ENCODE peak calls at places on chromosomes 12 and 14, in five cellular contexts. L is HepG2, X is neural progenitor cell, Q is HCT116, V is IMR-90. W is an unnamed sample.

GRCh38 chr14:49970474-49971147 is 77.7 kb downstream of the ARF6 start:
- DNase-seq in Q (no peak), V (peak), L (no peak), X (no peak), W (peak)

GRCh38 chr14:78403278-78403815 is 233.2 kb downstream of the NRXN3 start:
- DNase-seq in X (peak), V (no peak), L (no peak), Q (no peak), W (no peak)

GRCh38 chr14:37142835-37143499 is 29.4 kb downstream of the SLC25A21 start:
- DNase-seq in Q (no peak), L (peak), V (peak), X (peak), W (no peak)

GRCh38 chr12:43338848-43339526 is 213.0 kb downstream of the ADAMTS20 start:
- DNase-seq in Q (peak), L (peak), V (peak), X (peak), W (no peak)

GRCh38 chr12:15534870-15535269 is 212.6 kb downstream of the PTPRO start:
- DNase-seq in X (no peak), L (no peak), Q (no peak), V (peak), W (no peak)

GRCh38 chr14:24632761-24633160 is 1.2 kb downstream of the GZMB start:
- DNase-seq in V (no peak), L (peak), X (no peak), Q (no peak), W (no peak)

GRCh38 chr14:96424104-96424989 is 32.4 kb downstream of the AK7 start:
- DNase-seq in L (peak), X (peak), V (peak), Q (peak), W (peak)

GRCh38 chr14:72894623-72895378 is 900 bp upstream of the DPF3 start:
- DNase-seq in X (peak), V (no peak), L (no peak), Q (no peak), W (no peak)

GRCh38 chr14:91202234-91202974 is 42.1 kb downstream of the GPR68 start:
- DNase-seq in Q (no peak), X (peak), V (no peak), L (no peak), W (no peak)

GRCh38 chr14:102050026-102050405 is 36.8 kb downstream of the HSP90AA1 start:
- DNase-seq in V (no peak), X (no peak), L (no peak), Q (no peak), W (no peak)

GRCh38 chr14:40164083-40164482 is 731.9 kb upstream of the FBXO33 start:
- DNase-seq in Q (no peak), L (no peak), V (no peak), X (peak), W (no peak)

GRCh38 chr14:29527286-29527685 is 400.4 kb downstream of the PRKD1 start:
- DNase-seq in Q (no peak), X (no peak), V (no peak), L (no peak), W (no peak)

GRCh38 chr14:71266994-71267636 is 359.9 kb downstream of the PCNX1 start:
- DNase-seq in L (no peak), V (peak), Q (no peak), X (no peak), W (no peak)

GRCh38 chr14:96630281-96630680 is 128.1 kb downstream of the PAPOLA start:
- DNase-seq in V (no peak), L (no peak), X (no peak), Q (no peak), W (no peak)

GRCh38 chr14:21860172-21860571 is 186.6 kb upstream of the OR4E1 start:
- DNase-seq in V (no peak), Q (peak), X (peak), L (peak), W (peak)

GRCh38 chr12:50734409-50735263 is 29.3 kb upstream of the ATF1 start:
- DNase-seq in V (peak), X (peak), L (peak), Q (peak), W (peak)

GRCh38 chr12:6843118-6843902 is 2.6 kb downstream of the GNB3 start:
- DNase-seq in L (no peak), V (no peak), X (peak), Q (no peak), W (peak)

GRCh38 chr14:23653046-23653445 is 16.9 kb downstream of the DHRS2 start:
- DNase-seq in Q (no peak), X (no peak), L (no peak), V (peak), W (no peak)

GRCh38 chr12:110266381-110266909 is 14.6 kb upstream of the ATP2A2 start:
- DNase-seq in Q (no peak), L (no peak), X (no peak), V (no peak), W (no peak)
- H2AFZ ChIP-seq in Q (no peak), L (no peak), X (no peak), V (peak), W (no peak)

GRCh38 chr12:26471560-26471959 is 276.2 kb downstream of the SSPN start:
- DNase-seq in X (no peak), L (no peak), V (peak), Q (no peak), W (peak)
- H2AFZ ChIP-seq in X (no peak), L (no peak), V (no peak), Q (no peak), W (peak)

GRCh38 chr12:9256758-9257405 is 48.7 kb upstream of the PZP start:
- DNase-seq in X (no peak), V (no peak), Q (no peak), L (no peak), W (no peak)

GRCh38 chr12:9256341-9256740 is 48.1 kb upstream of the PZP start:
- DNase-seq in V (no peak), L (no peak), Q (no peak), X (no peak), W (no peak)

GRCh38 chr12:9255837-9256236 is 47.6 kb upstream of the PZP start:
- DNase-seq in X (no peak), L (no peak), V (no peak), Q (no peak), W (no peak)

GRCh38 chr12:9252256-9252655 is 44.1 kb upstream of the PZP start:
- DNase-seq in X (no peak), Q (no peak), L (peak), V (no peak), W (no peak)

DNA sequence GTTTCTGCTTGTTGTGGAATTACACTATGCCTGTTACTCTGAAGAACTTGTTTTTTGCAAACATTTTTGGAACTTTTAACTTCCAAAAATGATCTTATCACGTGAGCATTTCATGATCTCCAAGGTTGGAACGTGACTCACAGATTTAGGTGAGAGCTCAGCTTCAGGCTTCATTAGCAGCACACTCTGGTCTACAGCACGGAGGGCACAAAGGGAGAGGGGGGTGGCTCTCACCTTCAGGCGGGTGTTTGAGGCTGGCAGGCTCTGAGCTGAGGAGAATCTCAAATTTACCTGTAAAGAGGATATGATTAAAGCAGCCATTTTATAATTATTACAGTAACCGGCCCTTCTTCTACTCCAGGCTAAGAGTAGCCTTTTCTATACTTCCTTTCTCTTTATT is 45.3 kb upstream of the PZP start:
- DNase-seq in V (no peak), Q (no peak), X (no peak), L (no peak), W (no peak)
- H2AFZ ChIP-seq in V (no peak), Q (no peak), X (no peak), L (no peak), W (no peak)

DNA sequence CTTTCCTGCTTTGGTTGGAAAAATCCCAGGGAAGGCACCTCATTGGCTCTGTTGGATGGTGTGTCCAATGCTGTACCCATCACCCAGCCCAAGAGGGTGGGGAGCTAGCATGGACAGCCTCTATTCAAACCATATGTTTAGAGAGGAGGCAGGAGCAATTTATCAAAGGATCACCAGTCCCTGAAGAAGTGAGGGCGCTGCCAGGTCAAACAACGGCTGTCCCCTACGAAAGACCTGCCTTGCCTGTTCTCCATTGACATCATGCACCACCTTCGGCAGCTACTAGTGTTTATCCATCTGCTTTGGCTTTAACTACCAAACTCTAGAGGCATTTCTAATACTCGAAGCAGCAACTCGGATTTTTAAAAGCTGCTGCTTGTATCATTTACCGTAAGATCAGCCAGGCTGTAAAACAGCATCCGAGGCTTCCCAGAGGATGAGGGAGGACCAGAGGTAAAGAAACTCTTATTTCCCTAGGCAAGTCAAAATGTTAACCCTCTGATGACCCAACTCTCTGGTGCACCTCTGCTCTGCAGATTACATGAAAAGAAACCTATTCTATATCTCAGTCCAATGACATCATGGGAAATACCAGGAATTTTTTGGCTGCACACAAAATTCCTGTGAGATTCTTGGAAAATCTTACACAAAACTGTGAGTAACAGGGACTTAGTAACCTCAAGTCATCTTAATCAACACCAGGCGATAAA is 720.9 kb upstream of the TBX3 start:
- DNase-seq in X (no peak), L (peak), V (peak), Q (no peak), W (no peak)
- H2AFZ ChIP-seq in X (no peak), L (no peak), V (peak), Q (no peak), W (no peak)